ENCODE peak calls at places on chromosome 5, in six cellular contexts. X is nucleus accumbens, F is kidney, W is omental fat pad, Q is PC-9, C is HEK293T. K is an unnamed sample.

GRCh38 chr5:98568336-98568735 is 205.1 kb upstream of the RGMB start:
- DNase-seq in F (no peak), Q (no peak), W (no peak), C (no peak), X (no peak), K (no peak)

GRCh38 chr5:80920333-80920732 is 39.8 kb upstream of the RASGRF2 start:
- DNase-seq in W (no peak), X (no peak), F (no peak), C (no peak), Q (peak; percentile 62), K (no peak)

GRCh38 chr5:65880673-65881072 is 45.7 kb upstream of the ERBIN start:
- DNase-seq in Q (no peak), W (no peak), X (no peak), C (no peak), F (no peak), K (no peak)

GRCh38 chr5:9207820-9208418 is 338.0 kb downstream of the SEMA5A start:
- DNase-seq in W (no peak), X (no peak), Q (peak; percentile 57), F (no peak), C (no peak), K (peak; percentile 75)

GRCh38 chr5:105581988-105582690 is 2019.5 kb upstream of the NUDT12 start:
- DNase-seq in F (no peak), W (no peak), X (no peak), C (no peak), Q (no peak), K (no peak)

GRCh38 chr5:3340471-3340870 is 255.2 kb upstream of the IRX1 start:
- DNase-seq in Q (no peak), C (no peak), X (no peak), F (no peak), W (no peak), K (no peak)

GRCh38 chr5:176528301-176528700 is 8.9 kb downstream of the RNF44 start:
- DNase-seq in F (peak; percentile 53), X (no peak), Q (no peak), C (no peak), W (no peak), K (no peak)

GRCh38 chr5:54148858-54149257 is 161.5 kb downstream of the ARL15 start:
- DNase-seq in X (no peak), C (no peak), F (no peak), W (no peak), Q (no peak), K (no peak)

GRCh38 chr5:63963080-63963735 is 963 bp upstream of the HTR1A start:
- DNase-seq in W (no peak), X (no peak), F (no peak), Q (peak; percentile 43), C (peak; percentile 48), K (peak; percentile 65)

GRCh38 chr5:96388186-96388585 is 44.9 kb downstream of the PCSK1 start:
- DNase-seq in Q (no peak), W (no peak), X (no peak), C (no peak), F (no peak), K (no peak)

GRCh38 chr5:435961-436640 is 6.9 kb upstream of the EXOC3 start:
- DNase-seq in X (no peak), C (no peak), F (peak; percentile 63), Q (no peak), W (no peak), K (no peak)

GRCh38 chr5:56092115-56092514 is 97.4 kb upstream of the IL6ST start:
- DNase-seq in W (no peak), X (no peak), Q (no peak), C (no peak), F (no peak), K (no peak)

GRCh38 chr5:127410906-127411780 is 106.3 kb upstream of the PRRC1 start:
- DNase-seq in F (no peak), W (no peak), X (no peak), C (no peak), Q (no peak), K (no peak)